ENCODE peak calls at places on chromosomes 11 and 22, in five cellular contexts. U, H, R, X and B are unnamed samples.

GRCh38 chr22:22884010-22884887 is 3.4 kb upstream of the IGLL5 start:
- DNase-seq in U (peak; percentile 52), H (peak; percentile 56), R (peak; percentile 56), X (peak; percentile 33), B (peak; percentile 13)

GRCh38 chr11:66745356-66746235 is 16.6 kb upstream of the SPTBN2 start:
- DNase-seq in U (no peak), H (no peak), R (no peak), X (peak; percentile 73), B (no peak)

GRCh38 chr22:21652010-21652546 is 10.0 kb downstream of the SDF2L1 start:
- DNase-seq in U (peak; percentile 91), H (peak; percentile 88), R (peak; percentile 82), X (peak; percentile 90), B (no peak)

GRCh38 chr11:99370557-99371200 is 349.9 kb downstream of the CNTN5 start:
- DNase-seq in U (peak; percentile 53), H (no peak), R (peak; percentile 6), X (peak; percentile 84), B (no peak)

GRCh38 chr11:95924414-95924760 is 480 bp upstream of the MTMR2 start:
- DNase-seq in U (peak; percentile 49), H (no peak), R (peak; percentile 15), X (peak; percentile 24), B (no peak)

GRCh38 chr22:50585781-50586180 is 3.1 kb upstream of the CHKB start:
- DNase-seq in U (no peak), H (no peak), R (no peak), X (no peak), B (no peak)

GRCh38 chr11:122871302-122871701 is 11.3 kb upstream of the JHY start:
- DNase-seq in U (no peak), H (no peak), R (no peak), X (no peak), B (no peak)

GRCh38 chr11:46918087-46918751 is at the start of gene LRP4:
- DNase-seq in U (peak; percentile 55), H (peak; percentile 79), R (no peak), X (peak; percentile 54), B (no peak)

GRCh38 chr11:7892059-7892699 is 38.9 kb downstream of the OR10A6 start:
- DNase-seq in U (peak; percentile 95), H (no peak), R (peak; percentile 62), X (no peak), B (peak; percentile 41)

GRCh38 chr11:57937431-57937830 is 86.2 kb upstream of the OR9Q1 start:
- DNase-seq in U (no peak), H (no peak), R (no peak), X (no peak), B (no peak)

GRCh38 chr22:44424867-44425351 is 73.1 kb downstream of the RTL6 start:
- DNase-seq in U (no peak), H (peak; percentile 23), R (no peak), X (peak; percentile 40), B (no peak)